ENCODE peak calls at places on chromosomes 5 and 9, in six cellular contexts. One of them, this sample, is unnamed.

GRCh38 chr9:108606408-108606807 is 249.4 kb downstream of the ACTL7B start:
- DNase-seq in Kasumi-1: no peak
- DNase-seq in NCI-H460: peak
- DNase-seq in AG04450: no peak
- DNase-seq in occipital lobe: no peak
- DNase-seq in dorsolateral prefrontal cortex: no peak
- DNase-seq in this sample: peak

GRCh38 chr5:174511711-174512253 is 212.6 kb upstream of the MSX2 start:
- DNase-seq in Kasumi-1: no peak
- DNase-seq in NCI-H460: no peak
- DNase-seq in AG04450: no peak
- DNase-seq in occipital lobe: no peak
- DNase-seq in dorsolateral prefrontal cortex: no peak
- DNase-seq in this sample: no peak

GRCh38 chr5:58354827-58355226 is 105.1 kb downstream of the PLK2 start:
- DNase-seq in Kasumi-1: no peak
- DNase-seq in NCI-H460: no peak
- DNase-seq in AG04450: no peak
- DNase-seq in occipital lobe: no peak
- DNase-seq in dorsolateral prefrontal cortex: no peak
- DNase-seq in this sample: no peak

GRCh38 chr9:89676281-89676680 is 71.5 kb downstream of the GADD45G start:
- DNase-seq in Kasumi-1: no peak
- DNase-seq in NCI-H460: no peak
- DNase-seq in AG04450: no peak
- DNase-seq in occipital lobe: no peak
- DNase-seq in dorsolateral prefrontal cortex: no peak
- DNase-seq in this sample: no peak

GRCh38 chr5:144582046-144582445 is 411.4 kb downstream of the KCTD16 start:
- DNase-seq in Kasumi-1: no peak
- DNase-seq in NCI-H460: no peak
- DNase-seq in AG04450: no peak
- DNase-seq in occipital lobe: no peak
- DNase-seq in dorsolateral prefrontal cortex: no peak
- DNase-seq in this sample: no peak

GRCh38 chr9:4894076-4894475 is 91.0 kb upstream of the JAK2 start:
- DNase-seq in Kasumi-1: no peak
- DNase-seq in NCI-H460: no peak
- DNase-seq in AG04450: no peak
- DNase-seq in occipital lobe: no peak
- DNase-seq in dorsolateral prefrontal cortex: no peak
- DNase-seq in this sample: no peak

GRCh38 chr5:109922396-109922995 is 232.8 kb downstream of the MAN2A1 start:
- DNase-seq in Kasumi-1: no peak
- DNase-seq in NCI-H460: no peak
- DNase-seq in AG04450: no peak
- DNase-seq in occipital lobe: no peak
- DNase-seq in dorsolateral prefrontal cortex: no peak
- DNase-seq in this sample: no peak

GRCh38 chr5:108654042-108654441 is 93.7 kb upstream of the FER start:
- DNase-seq in Kasumi-1: no peak
- DNase-seq in NCI-H460: peak
- DNase-seq in AG04450: no peak
- DNase-seq in occipital lobe: no peak
- DNase-seq in dorsolateral prefrontal cortex: no peak
- DNase-seq in this sample: no peak

GRCh38 chr9:122118343-122119165 is 25.4 kb upstream of the TTLL11 start:
- DNase-seq in Kasumi-1: no peak
- DNase-seq in NCI-H460: no peak
- DNase-seq in AG04450: no peak
- DNase-seq in occipital lobe: no peak
- DNase-seq in dorsolateral prefrontal cortex: no peak
- DNase-seq in this sample: no peak

GRCh38 chr9:15612962-15613361 is 60.1 kb downstream of the CCDC171 start:
- DNase-seq in Kasumi-1: no peak
- DNase-seq in NCI-H460: no peak
- DNase-seq in AG04450: no peak
- DNase-seq in occipital lobe: no peak
- DNase-seq in dorsolateral prefrontal cortex: no peak
- DNase-seq in this sample: no peak

GRCh38 chr5:43033845-43034590 is 6.1 kb downstream of the ANXA2R start:
- DNase-seq in Kasumi-1: no peak
- DNase-seq in NCI-H460: no peak
- DNase-seq in AG04450: no peak
- DNase-seq in occipital lobe: no peak
- DNase-seq in dorsolateral prefrontal cortex: no peak
- DNase-seq in this sample: no peak

GRCh38 chr5:37668524-37669047 is 171.3 kb downstream of the GDNF start:
- DNase-seq in Kasumi-1: no peak
- DNase-seq in NCI-H460: peak
- DNase-seq in AG04450: peak
- DNase-seq in occipital lobe: no peak
- DNase-seq in dorsolateral prefrontal cortex: no peak
- DNase-seq in this sample: peak

GRCh38 chr9:119333507-119334229 is 35.6 kb downstream of the BRINP1 start:
- DNase-seq in Kasumi-1: no peak
- DNase-seq in NCI-H460: no peak
- DNase-seq in AG04450: no peak
- DNase-seq in occipital lobe: no peak
- DNase-seq in dorsolateral prefrontal cortex: no peak
- DNase-seq in this sample: no peak

GRCh38 chr5:150488519-150489357 is 19.2 kb upstream of the NDST1 start:
- DNase-seq in Kasumi-1: peak
- DNase-seq in NCI-H460: no peak
- DNase-seq in AG04450: no peak
- DNase-seq in occipital lobe: no peak
- DNase-seq in dorsolateral prefrontal cortex: no peak
- DNase-seq in this sample: no peak

GRCh38 chr5:151126199-151126645 is 31.4 kb downstream of the ANXA6 start:
- DNase-seq in Kasumi-1: peak
- DNase-seq in NCI-H460: peak
- DNase-seq in AG04450: no peak
- DNase-seq in occipital lobe: peak
- DNase-seq in dorsolateral prefrontal cortex: peak
- DNase-seq in this sample: peak

GRCh38 chr9:111866976-111867375 is 29.6 kb upstream of the UGCG start:
- DNase-seq in Kasumi-1: no peak
- DNase-seq in NCI-H460: no peak
- DNase-seq in AG04450: peak
- DNase-seq in occipital lobe: no peak
- DNase-seq in dorsolateral prefrontal cortex: no peak
- DNase-seq in this sample: no peak

GRCh38 chr5:74766887-74767578 is at the start of the genes GFM2 and NSA2:
- DNase-seq in Kasumi-1: peak
- DNase-seq in NCI-H460: peak
- DNase-seq in AG04450: peak
- DNase-seq in occipital lobe: peak
- DNase-seq in dorsolateral prefrontal cortex: peak
- DNase-seq in this sample: peak

GRCh38 chr9:92147854-92148184 is 32.6 kb upstream of the SPTLC1 start:
- DNase-seq in Kasumi-1: no peak
- DNase-seq in NCI-H460: no peak
- DNase-seq in AG04450: no peak
- DNase-seq in occipital lobe: no peak
- DNase-seq in dorsolateral prefrontal cortex: no peak
- DNase-seq in this sample: no peak

GRCh38 chr5:147530801-147531389 is 21.0 kb upstream of the DPYSL3 start:
- DNase-seq in Kasumi-1: no peak
- DNase-seq in NCI-H460: no peak
- DNase-seq in AG04450: peak
- DNase-seq in occipital lobe: no peak
- DNase-seq in dorsolateral prefrontal cortex: no peak
- DNase-seq in this sample: peak

GRCh38 chr5:1297243-1297642 is 2.4 kb upstream of the TERT start:
- DNase-seq in Kasumi-1: no peak
- DNase-seq in NCI-H460: no peak
- DNase-seq in AG04450: no peak
- DNase-seq in occipital lobe: no peak
- DNase-seq in dorsolateral prefrontal cortex: no peak
- DNase-seq in this sample: no peak

GRCh38 chr5:94243612-94244011 is 374.8 kb downstream of the KIAA0825 start:
- DNase-seq in Kasumi-1: no peak
- DNase-seq in NCI-H460: no peak
- DNase-seq in AG04450: no peak
- DNase-seq in occipital lobe: no peak
- DNase-seq in dorsolateral prefrontal cortex: no peak
- DNase-seq in this sample: no peak

GRCh38 chr5:173159256-173159655 is 14.9 kb downstream of the BNIP1 start:
- DNase-seq in Kasumi-1: no peak
- DNase-seq in NCI-H460: no peak
- DNase-seq in AG04450: no peak
- DNase-seq in occipital lobe: no peak
- DNase-seq in dorsolateral prefrontal cortex: no peak
- DNase-seq in this sample: no peak

GRCh38 chr5:160466889-160467554 is 45.4 kb downstream of the PTTG1 start:
- DNase-seq in Kasumi-1: no peak
- DNase-seq in NCI-H460: no peak
- DNase-seq in AG04450: no peak
- DNase-seq in occipital lobe: no peak
- DNase-seq in dorsolateral prefrontal cortex: no peak
- DNase-seq in this sample: peak

GRCh38 chr9:80146466-80146865 is 574.7 kb downstream of the TLE4 start:
- DNase-seq in Kasumi-1: peak
- DNase-seq in NCI-H460: no peak
- DNase-seq in AG04450: no peak
- DNase-seq in occipital lobe: no peak
- DNase-seq in dorsolateral prefrontal cortex: no peak
- DNase-seq in this sample: no peak

GRCh38 chr9:124264812-124265211 is 7.1 kb downstream of the NEK6 start:
- DNase-seq in Kasumi-1: no peak
- DNase-seq in NCI-H460: no peak
- DNase-seq in AG04450: no peak
- DNase-seq in occipital lobe: no peak
- DNase-seq in dorsolateral prefrontal cortex: no peak
- DNase-seq in this sample: no peak

GRCh38 chr9:112881366-112881765 is 9.3 kb downstream of the SLC46A2 start:
- DNase-seq in Kasumi-1: no peak
- DNase-seq in NCI-H460: no peak
- DNase-seq in AG04450: peak
- DNase-seq in occipital lobe: no peak
- DNase-seq in dorsolateral prefrontal cortex: no peak
- DNase-seq in this sample: no peak

GRCh38 chr5:6448622-6449464 is at the start of gene UBE2QL1:
- DNase-seq in Kasumi-1: no peak
- DNase-seq in NCI-H460: no peak
- DNase-seq in AG04450: no peak
- DNase-seq in occipital lobe: no peak
- DNase-seq in dorsolateral prefrontal cortex: no peak
- DNase-seq in this sample: no peak

GRCh38 chr5:172133359-172134029 is 54.5 kb downstream of the STK10 start:
- DNase-seq in Kasumi-1: peak
- DNase-seq in NCI-H460: peak
- DNase-seq in AG04450: peak
- DNase-seq in occipital lobe: no peak
- DNase-seq in dorsolateral prefrontal cortex: no peak
- DNase-seq in this sample: no peak

GRCh38 chr9:78298046-78298511 is 1.2 kb downstream of the PSAT1 start:
- DNase-seq in Kasumi-1: peak
- DNase-seq in NCI-H460: no peak
- DNase-seq in AG04450: no peak
- DNase-seq in occipital lobe: peak
- DNase-seq in dorsolateral prefrontal cortex: no peak
- DNase-seq in this sample: peak

GRCh38 chr5:39714036-39714698 is 289.4 kb upstream of the DAB2 start:
- DNase-seq in Kasumi-1: peak
- DNase-seq in NCI-H460: peak
- DNase-seq in AG04450: peak
- DNase-seq in occipital lobe: peak
- DNase-seq in dorsolateral prefrontal cortex: no peak
- DNase-seq in this sample: peak

GRCh38 chr5:20254748-20255147 is 266.7 kb upstream of the CDH18 start:
- DNase-seq in Kasumi-1: no peak
- DNase-seq in NCI-H460: no peak
- DNase-seq in AG04450: no peak
- DNase-seq in occipital lobe: no peak
- DNase-seq in dorsolateral prefrontal cortex: no peak
- DNase-seq in this sample: no peak

GRCh38 chr5:141637693-141638419 is 1.1 kb downstream of the RELL2 start:
- DNase-seq in Kasumi-1: peak
- DNase-seq in NCI-H460: no peak
- DNase-seq in AG04450: no peak
- DNase-seq in occipital lobe: peak
- DNase-seq in dorsolateral prefrontal cortex: no peak
- DNase-seq in this sample: peak

GRCh38 chr9:112104901-112105300 is 70.2 kb downstream of the SUSD1 start:
- DNase-seq in Kasumi-1: peak
- DNase-seq in NCI-H460: no peak
- DNase-seq in AG04450: no peak
- DNase-seq in occipital lobe: no peak
- DNase-seq in dorsolateral prefrontal cortex: no peak
- DNase-seq in this sample: no peak

GRCh38 chr9:127809002-127809561 is 6.4 kb downstream of the FPGS start:
- DNase-seq in Kasumi-1: no peak
- DNase-seq in NCI-H460: no peak
- DNase-seq in AG04450: no peak
- DNase-seq in occipital lobe: no peak
- DNase-seq in dorsolateral prefrontal cortex: no peak
- DNase-seq in this sample: no peak

GRCh38 chr5:133967715-133968056 is 739 bp downstream of the C5orf15 start:
- DNase-seq in Kasumi-1: no peak
- DNase-seq in NCI-H460: no peak
- DNase-seq in AG04450: no peak
- DNase-seq in occipital lobe: no peak
- DNase-seq in dorsolateral prefrontal cortex: no peak
- DNase-seq in this sample: no peak

GRCh38 chr9:114989600-114990410 is 59.4 kb upstream of the TNFSF8 start:
- DNase-seq in Kasumi-1: no peak
- DNase-seq in NCI-H460: no peak
- DNase-seq in AG04450: no peak
- DNase-seq in occipital lobe: no peak
- DNase-seq in dorsolateral prefrontal cortex: no peak
- DNase-seq in this sample: no peak

GRCh38 chr5:135950611-135951010 is 4.2 kb downstream of the LECT2 start:
- DNase-seq in Kasumi-1: no peak
- DNase-seq in NCI-H460: no peak
- DNase-seq in AG04450: peak
- DNase-seq in occipital lobe: no peak
- DNase-seq in dorsolateral prefrontal cortex: no peak
- DNase-seq in this sample: no peak

This sample was measured in A549.